ENCODE peak calls at places on chromosomes 12 and 14, in four cellular contexts. J, V, O and S are unnamed samples. For H3K4me1, the result is how much of the 10 kb centered on the place peaks cover.

GRCh38 chr12:6049992-6050391 is 74.5 kb downstream of the VWF start:
- DNase-seq in J (no peak), V (no peak), O (no peak), S (no peak)

GRCh38 chr12:57340104-57340503 is 89.1 kb upstream of the STAC3 start:
- DNase-seq in J (no peak), V (peak), O (peak), S (peak)

GRCh38 chr12:67096533-67097318 is 172.4 kb upstream of the CAND1 start:
- DNase-seq in J (no peak), V (no peak), O (no peak), S (no peak)

GRCh38 chr14:24311837-24312615 is 724 bp downstream of the LTB4R start:
- DNase-seq in J (no peak), V (no peak), O (no peak), S (no peak)

GRCh38 chr12:79690606-79691298 is at the start of gene PAWR:
- DNase-seq in J (peak), V (peak), O (peak), S (peak)

GRCh38 chr14:74500417-74501134 is 7.0 kb downstream of the ISCA2 start:
- DNase-seq in J (no peak), V (no peak), O (no peak), S (no peak)

GRCh38 chr12:115132906-115133305 is 448.9 kb upstream of the TBX3 start:
- DNase-seq in J (no peak), V (no peak), O (no peak), S (no peak)

GRCh38 chr14:104389326-104390220 is 190.0 kb upstream of the C14orf180 start:
- DNase-seq in J (peak), V (no peak), O (peak), S (no peak)

GRCh38 chr12:47686645-47687240 is 19.1 kb downstream of the RPAP3 start:
- DNase-seq in J (no peak), V (no peak), O (no peak), S (no peak)

GRCh38 chr12:50326636-50327284 is 43.4 kb upstream of the LIMA1 start:
- DNase-seq in J (no peak), V (peak), O (peak), S (no peak)

GRCh38 chr12:1531160-1531653 is 63.2 kb downstream of the FBXL14 start:
- DNase-seq in J (peak), V (no peak), O (no peak), S (no peak)

GRCh38 chr14:103854822-103855733 is 7.7 kb upstream of the PPP1R13B start:
- DNase-seq in J (peak), V (peak), O (no peak), S (no peak)

GRCh38 chr12:53825246-53826081 is 73.7 kb upstream of the CISTR start:
- DNase-seq in J (no peak), V (no peak), O (no peak), S (peak)

GRCh38 chr12:100733817-100734593 is 60.6 kb upstream of the ANO4 start:
- DNase-seq in J (no peak), V (no peak), O (no peak), S (no peak)

GRCh38 chr12:6301721-6302120 is 8.8 kb upstream of the PLEKHG6 start:
- DNase-seq in J (no peak), V (no peak), O (no peak), S (no peak)

GRCh38 chr14:24080888-24081738 is 9.8 kb downstream of the CPNE6 start:
- DNase-seq in J (peak), V (peak), O (peak), S (peak)

GRCh38 chr14:99551034-99551922 is 52.7 kb downstream of the CCDC85C start:
- DNase-seq in J (no peak), V (no peak), O (no peak), S (no peak)

GRCh38 chr12:6958609-6959375 is 7.6 kb downstream of the PTPN6 start:
- DNase-seq in J (no peak), V (no peak), O (peak), S (no peak)

GRCh38 chr14:36941783-36942521 is 230.5 kb downstream of the SLC25A21 start:
- DNase-seq in J (no peak), V (peak), O (peak), S (peak)

GRCh38 chr14:56474419-56475022 is 105.1 kb upstream of the TMEM260 start:
- DNase-seq in J (no peak), V (no peak), O (no peak), S (no peak)

GRCh38 chr12:11130999-11131398 is 3.4 kb downstream of the TAS2R30 start:
- DNase-seq in J (no peak), V (no peak), O (no peak), S (no peak)

GRCh38 chr14:21213652-21214051 is 55.6 kb downstream of the HNRNPC start:
- DNase-seq in J (no peak), V (no peak), O (no peak), S (no peak)

GRCh38 chr14:100106260-100106659 is 41.0 kb downstream of the EVL start:
- DNase-seq in J (no peak), V (no peak), O (peak), S (no peak)

GRCh38 chr14:66074546-66074945 is 411.6 kb upstream of the CCDC196 start:
- DNase-seq in J (no peak), V (no peak), O (no peak), S (no peak)

GRCh38 chr14:48350971-48351370 is 675.6 kb upstream of the MDGA2 start:
- DNase-seq in J (no peak), V (no peak), O (no peak), S (no peak)

GRCh38 chr12:28050606-28051005 is 78.1 kb upstream of the PTHLH start:
- DNase-seq in J (no peak), V (no peak), O (no peak), S (no peak)

GRCh38 chr14:22614240-22614799 is 16.2 kb downstream of the ABHD4 start:
- DNase-seq in J (no peak), V (peak), O (no peak), S (no peak)

GRCh38 chr14:105855893-105856675 is 329.7 kb downstream of the TMEM121 start:
- DNase-seq in J (peak), V (peak), O (no peak), S (no peak)

GRCh38 chr14:56659361-56659760 is 79.8 kb downstream of the TMEM260 start:
- DNase-seq in J (no peak), V (no peak), O (no peak), S (no peak)

GRCh38 chr12:130506844-130507243 is 169.2 kb downstream of the PIWIL1 start:
- DNase-seq in J (no peak), V (no peak), O (no peak), S (no peak)

GRCh38 chr14:34173916-34174315 is 223.0 kb upstream of the EGLN3 start:
- DNase-seq in J (no peak), V (no peak), O (no peak), S (no peak)

GRCh38 chr12:31388713-31389112 is 62.8 kb upstream of the SINHCAF start:
- DNase-seq in J (no peak), V (no peak), O (no peak), S (no peak)

GRCh38 chr12:31386364-31386777 is 60.4 kb upstream of the SINHCAF start:
- DNase-seq in J (no peak), V (no peak), O (no peak), S (no peak)

GRCh38 chr12:31390991-31391390 is 65.0 kb upstream of the SINHCAF start:
- DNase-seq in J (no peak), V (no peak), O (no peak), S (no peak)

GRCh38 chr12:31387466-31387865 is 61.5 kb upstream of the SINHCAF start:
- DNase-seq in J (no peak), V (no peak), O (no peak), S (no peak)

GRCh38 chr12:31387011-31387410 is 61.1 kb upstream of the SINHCAF start:
- DNase-seq in J (no peak), V (no peak), O (no peak), S (no peak)
- H3K4me3 ChIP-seq in J (no peak), V (no peak), O (no peak), S (no peak)

GRCh38 chr12:108699955-108700563 is 31.3 kb downstream of the CORO1C start:
- DNase-seq in J (no peak), V (no peak), O (no peak), S (no peak)
- TF ChIP-seq POLR2A in J (no peak), V (no peak), O (no peak), S (no peak)

GRCh38 chr14:63652406-63652805 is 10.7 kb upstream of the WDR89 start:
- DNase-seq in J (no peak), V (no peak), O (no peak), S (no peak)
- H3K4me1 ChIP-seq in J (under half), V (under half), O (under half), S (under half)

GRCh38 chr12:43103866-43104265 is 448.1 kb downstream of the ADAMTS20 start:
- DNase-seq in J (no peak), V (no peak), O (no peak), S (no peak)
- H3K4me3 ChIP-seq in J (no peak), V (no peak), O (no peak), S (no peak)

DNA sequence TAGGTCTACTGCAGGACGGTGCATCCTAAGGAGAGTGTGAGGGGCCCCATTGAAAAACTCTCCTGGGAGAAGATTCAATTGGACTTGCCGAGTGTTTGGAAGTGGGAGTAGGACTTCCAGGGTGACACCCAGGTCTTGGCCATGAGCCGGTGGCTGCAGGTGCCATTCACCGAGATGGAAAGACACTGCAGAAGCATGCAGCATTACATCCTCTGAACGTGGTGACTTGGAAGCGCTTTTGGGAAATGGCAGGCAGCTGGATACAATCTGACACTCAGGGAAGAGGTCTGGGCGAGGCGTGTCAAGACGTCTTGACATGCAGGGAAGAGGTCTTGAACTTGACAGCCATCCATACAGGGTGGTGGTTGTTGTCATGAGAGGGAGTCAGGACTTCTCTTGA is 126.9 kb downstream of the PAPOLA start:
- DNase-seq in J (no peak), V (no peak), O (no peak), S (no peak)
- TF ChIP-seq POLR2A in J (no peak), V (no peak), O (no peak), S (no peak)

GRCh38 chr12:108787539-108787938 is 56.2 kb upstream of the CORO1C start:
- DNase-seq in J (no peak), V (no peak), O (no peak), S (no peak)
- H3K4me1 ChIP-seq in J (under half), V (under half), O (under half), S (under half)

GRCh38 chr14:95336192-95336760 is 16.6 kb upstream of the CLMN start:
- DNase-seq in J (no peak), V (no peak), O (no peak), S (no peak)
- H3K4me3 ChIP-seq in J (no peak), V (no peak), O (no peak), S (no peak)

DNA sequence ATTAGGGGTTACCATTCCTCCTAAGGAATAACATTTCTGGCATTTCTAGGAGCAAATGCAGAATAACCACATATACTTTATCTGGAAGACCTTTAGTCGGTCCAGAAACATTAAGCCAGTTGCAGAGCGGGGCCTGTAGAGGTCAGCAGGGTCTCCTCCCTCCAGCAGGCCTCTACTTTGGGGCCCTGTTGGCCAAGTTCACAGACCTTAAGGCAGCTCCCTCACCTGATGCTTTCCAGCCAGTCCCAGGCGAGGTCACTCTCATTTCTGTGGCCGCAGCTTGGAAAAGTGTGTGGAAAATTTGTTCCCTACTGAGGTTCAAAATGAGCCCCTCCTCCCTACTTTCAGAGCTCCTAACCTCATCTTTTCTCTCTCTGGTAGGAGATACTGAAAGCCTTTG is 74.1 kb downstream of the ESR2 start:
- DNase-seq in J (no peak), V (no peak), O (peak), S (no peak)
- TF ChIP-seq POLR2A in J (no peak), V (no peak), O (no peak), S (no peak)

DNA sequence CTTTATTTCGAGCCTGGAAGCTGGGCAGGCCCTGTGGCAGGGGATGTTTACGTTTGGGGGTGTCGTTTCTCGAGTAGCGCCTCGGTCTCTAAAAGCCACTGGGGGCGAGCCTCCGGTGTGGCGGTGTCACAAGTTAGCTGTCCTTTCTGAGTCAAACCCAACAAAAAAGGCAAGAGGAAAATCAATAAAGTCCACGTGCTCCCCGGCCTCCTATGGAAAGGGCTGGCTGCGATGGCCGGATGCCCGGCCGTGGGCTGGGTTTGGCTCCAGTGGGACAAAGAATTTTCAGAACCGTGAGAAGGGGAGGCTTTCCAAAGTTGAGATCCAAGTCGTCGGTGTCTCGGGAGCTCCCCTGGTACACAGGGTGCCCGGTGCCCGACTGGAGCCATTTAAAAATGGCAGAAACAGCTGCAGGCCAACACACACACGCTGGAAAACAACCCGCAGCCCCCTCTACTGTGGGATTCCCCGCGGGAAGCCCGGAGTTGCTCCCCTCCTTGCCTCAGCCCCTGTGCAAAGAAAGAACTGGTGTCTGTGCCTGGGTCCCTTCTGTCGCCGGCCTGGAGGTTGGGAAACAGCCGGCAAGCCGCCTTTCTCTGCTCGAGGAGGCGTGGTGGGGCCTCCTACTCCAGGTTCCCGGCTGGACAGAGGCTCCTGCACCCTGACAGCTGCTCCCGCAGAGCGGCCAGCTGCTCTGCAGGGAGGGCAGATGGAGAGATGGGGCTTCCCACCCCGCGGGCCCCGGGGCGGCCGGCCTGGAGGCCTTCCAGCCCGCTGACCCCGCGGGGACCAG is 1.9 kb downstream of the BCL7A start:
- DNase-seq in J (peak), V (peak), O (peak), S (peak)
- H3K4me1 ChIP-seq in J (under half), V (half or more), O (under half), S (under half)